ENCODE peak calls at places on chromosomes 16 and 17, in eight cellular contexts. G is mucosa of descending colon, U is right atrium auricular region, O is astrocyte, W is kidney epithelial cell, N is lower lobe of right lung, Q is esophagus muscularis mucosa, B is heart left ventricle. R is an unnamed sample.

GRCh38 chr17:20171741-20172377 is 162.7 kb downstream of the SPECC1 start:
- DNase-seq in G (no peak), U (no peak), O (peak; percentile 72), W (no peak), N (no peak), Q (no peak), B (no peak), R (no peak)

GRCh38 chr17:77473615-77474226 is 333.0 kb downstream of the SEC14L1 start:
- DNase-seq in G (no peak), U (no peak), O (peak; percentile 21), W (no peak), N (no peak), Q (no peak), B (no peak), R (no peak)

GRCh38 chr17:78390241-78391050 is 12.0 kb downstream of the PGS1 start:
- DNase-seq in G (peak; percentile 26), U (no peak), O (peak; percentile 99), W (peak; percentile 95), N (no peak), Q (no peak), B (no peak), R (peak; percentile 96)

GRCh38 chr16:2496223-2497115 is 17.3 kb upstream of the ATP6V0C start:
- DNase-seq in G (no peak), U (no peak), O (no peak), W (no peak), N (no peak), Q (no peak), B (no peak), R (no peak)

GRCh38 chr16:66845791-66846221 is 1.6 kb downstream of the CA7 start:
- DNase-seq in G (no peak), U (no peak), O (no peak), W (no peak), N (no peak), Q (no peak), B (no peak), R (no peak)

GRCh38 chr16:78129349-78129748 is 29.9 kb downstream of the WWOX start:
- DNase-seq in G (no peak), U (no peak), O (no peak), W (no peak), N (no peak), Q (no peak), B (no peak), R (no peak)

GRCh38 chr17:58002558-58002957 is 4.5 kb downstream of the SRSF1 start:
- DNase-seq in G (no peak), U (no peak), O (no peak), W (no peak), N (no peak), Q (no peak), B (no peak), R (no peak)

GRCh38 chr17:54967621-54968258 is 714 bp downstream of the COX11 start:
- DNase-seq in G (peak; percentile 40), U (no peak), O (peak; percentile 54), W (no peak), N (no peak), Q (no peak), B (no peak), R (no peak)

GRCh38 chr17:82338858-82339633 is 5.5 kb upstream of the SECTM1 start:
- DNase-seq in G (peak; percentile 77), U (peak; percentile 71), O (peak; percentile 65), W (peak; percentile 31), N (no peak), Q (no peak), B (no peak), R (no peak)

GRCh38 chr17:55576237-55576998 is 65.2 kb upstream of the SMIM36 start:
- DNase-seq in G (no peak), U (peak; percentile 81), O (peak; percentile 84), W (peak; percentile 79), N (peak; percentile 44), Q (no peak), B (no peak), R (peak; percentile 39)

DNA sequence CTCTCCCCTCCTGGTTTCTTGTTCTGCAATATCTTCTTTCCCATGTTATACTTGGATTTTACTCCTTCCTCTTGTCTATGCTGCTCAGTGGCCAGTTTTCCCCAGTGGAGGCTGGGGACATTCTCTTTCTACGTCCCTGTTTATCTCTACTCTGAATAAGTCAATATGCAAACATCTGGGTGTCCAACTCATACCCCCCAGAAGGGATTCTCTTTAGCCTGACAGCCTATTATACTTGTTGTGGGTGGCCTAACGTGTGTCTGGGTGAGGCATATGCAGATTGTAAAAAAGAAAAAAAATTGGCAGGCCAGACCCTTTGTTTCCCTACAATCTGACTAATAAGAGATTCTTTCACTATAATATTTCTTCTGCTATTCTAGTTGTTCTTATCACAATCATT is 134.2 kb upstream of the MAF start:
- DNase-seq in G (no peak), U (no peak), O (no peak), W (no peak), N (no peak), Q (no peak), B (no peak), R (no peak)
- TF ChIP-seq CTCF in G (no peak), U (no peak), O (no peak), W (no peak), N (no peak), Q (no peak), B (no peak), R (no peak)

DNA sequence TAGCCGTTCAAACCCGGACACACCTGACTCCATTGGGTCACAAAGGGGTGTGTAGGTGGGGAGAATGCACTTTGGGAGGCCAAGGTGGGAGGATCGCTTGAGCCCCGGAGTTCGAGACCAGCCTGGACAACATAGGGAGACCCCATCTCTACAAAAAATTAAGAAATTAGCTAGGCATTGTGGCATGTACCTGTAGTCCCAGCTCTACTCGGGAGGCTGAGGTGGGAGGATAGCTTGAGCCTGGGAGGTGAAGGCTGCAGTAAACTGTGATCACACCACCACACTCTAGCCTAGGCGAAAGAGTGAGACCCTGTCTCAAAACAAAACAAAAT is 942 bp upstream of the PHOSPHO1 start:
- DNase-seq in G (no peak), U (no peak), O (no peak), W (no peak), N (no peak), Q (no peak), B (no peak), R (no peak)
- H3K4me3 ChIP-seq in G (no peak overlapping the region), U (no peak overlapping the region), O (no peak overlapping the region), W (no peak overlapping the region), N (peak overlapping the region; percentile 68), Q (peak overlapping the region; percentile 67), B (peak overlapping the region; percentile 59), R (no peak overlapping the region)

DNA sequence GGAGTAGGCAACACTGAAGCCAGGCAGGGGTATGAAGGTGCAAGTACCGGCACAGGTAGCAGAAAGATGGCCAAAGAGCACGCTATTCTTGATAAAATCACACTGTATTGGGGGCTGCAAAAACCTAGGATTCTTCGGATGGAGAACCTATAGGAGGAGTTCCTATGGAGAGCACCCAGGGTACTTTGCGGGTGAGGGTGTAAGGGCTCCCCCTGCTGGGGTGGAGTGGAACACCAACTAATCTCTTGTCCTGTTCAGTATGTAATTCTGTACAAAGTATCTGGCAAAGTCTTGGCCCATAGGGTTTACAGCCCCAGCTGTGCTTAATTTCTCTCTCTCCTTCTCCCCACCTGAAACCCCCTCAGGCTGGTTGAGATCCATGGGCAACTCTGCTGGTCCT is 393.1 kb upstream of the ASIC2 start:
- DNase-seq in G (peak; percentile 27), U (no peak), O (no peak), W (no peak), N (no peak), Q (no peak), B (no peak), R (no peak)
- TF ChIP-seq CTCF in G (no peak), U (no peak), O (no peak), W (peak; percentile 40), N (peak; percentile 22), Q (no peak), B (no peak), R (peak; percentile 26)

DNA sequence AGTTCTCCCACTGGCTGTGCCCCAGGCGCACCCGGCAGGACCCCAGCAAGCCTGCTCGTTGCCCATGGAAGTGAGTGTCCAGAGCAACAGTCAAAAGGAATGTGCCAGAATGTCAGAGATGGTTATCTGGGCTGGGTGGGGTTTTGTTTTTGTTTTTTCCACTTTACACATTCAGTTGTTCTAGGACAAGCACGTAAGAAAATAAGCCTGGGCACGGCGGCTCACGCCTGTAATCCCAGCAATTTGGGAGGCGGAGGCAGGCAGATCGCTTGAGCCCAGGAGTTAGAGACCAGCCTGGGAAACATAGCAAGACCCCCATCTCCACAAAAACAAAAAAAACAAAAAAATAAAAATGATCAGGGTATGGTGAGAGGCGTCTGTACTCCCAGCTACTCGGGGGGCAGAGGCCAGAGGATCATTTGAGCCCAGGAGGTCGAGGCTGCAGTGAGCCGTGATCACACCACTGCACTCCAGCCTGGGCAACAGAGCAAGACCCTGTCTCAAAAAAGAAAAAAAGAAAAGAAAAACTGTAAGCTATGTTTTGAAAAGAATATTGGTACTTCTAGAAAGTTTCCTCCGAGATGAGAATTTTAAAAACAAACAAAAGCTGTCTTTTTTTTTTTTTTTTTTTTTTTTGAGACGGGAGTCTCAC is 8.3 kb downstream of the NDUFAF8 start:
- DNase-seq in G (no peak), U (no peak), O (no peak), W (no peak), N (no peak), Q (no peak), B (no peak), R (no peak)
- H3K4me3 ChIP-seq in G (no peak overlapping the region), U (no peak overlapping the region), O (no peak overlapping the region), W (no peak overlapping the region), N (no peak overlapping the region), Q (no peak overlapping the region), B (no peak overlapping the region), R (no peak overlapping the region)

R was measured in BJ.